ENCODE peak calls at places on chromosome 2, in nine cellular contexts. R is neural progenitor cell, U is GM13976, M is psoas muscle, G is LNCaP clone FGC, F is uterus, T is astrocyte of the spinal cord, C is glutamatergic neuron, I is cardiac muscle cell. O is an unnamed sample.

GRCh38 chr2:100895934-100896685 is 76.2 kb downstream of the NPAS2 start:
- DNase-seq in R (no peak), U (no peak), M (no peak), G (no peak), F (no peak), T (no peak), C (no peak), I (no peak), O (no peak)

GRCh38 chr2:159574246-159574645 is 42.1 kb downstream of the BAZ2B start:
- DNase-seq in R (no peak), U (no peak), M (no peak), G (no peak), F (no peak), T (no peak), C (no peak), I (no peak), O (no peak)

GRCh38 chr2:180222642-180223041 is 215.5 kb upstream of the CWC22 start:
- DNase-seq in R (no peak), U (no peak), M (no peak), G (no peak), F (no peak), T (peak; percentile 55), C (no peak), I (no peak), O (no peak)

GRCh38 chr2:202529389-202529788 is 105.4 kb upstream of the FAM117B start:
- DNase-seq in R (no peak), U (no peak), M (no peak), G (peak; percentile 26), F (no peak), T (peak; percentile 71), C (no peak), I (no peak), O (no peak)

GRCh38 chr2:237057893-237058300 is 27.8 kb upstream of the COPS8 start:
- DNase-seq in R (no peak), U (peak; percentile 63), M (no peak), G (no peak), F (no peak), T (no peak), C (no peak), I (no peak), O (no peak)

GRCh38 chr2:57528499-57528898 is 518.1 kb upstream of the VRK2 start:
- DNase-seq in R (peak; percentile 19), U (no peak), M (no peak), G (no peak), F (no peak), T (no peak), C (no peak), I (no peak), O (no peak)

GRCh38 chr2:114022360-114023085 is 132.6 kb downstream of the ACTR3 start:
- DNase-seq in R (no peak), U (no peak), M (no peak), G (no peak), F (no peak), T (peak; percentile 74), C (no peak), I (no peak), O (no peak)

GRCh38 chr2:120979921-120980320 is 244.3 kb downstream of the GLI2 start:
- DNase-seq in R (no peak), U (no peak), M (no peak), G (no peak), F (no peak), T (no peak), C (no peak), I (no peak), O (no peak)

GRCh38 chr2:16425462-16426336 is 239.9 kb downstream of the CYRIA start:
- DNase-seq in R (no peak), U (no peak), M (no peak), G (peak; percentile 11), F (no peak), T (no peak), C (no peak), I (peak; percentile 88), O (no peak)

GRCh38 chr2:200156140-200156858 is 150.2 kb upstream of the SPATS2L start:
- DNase-seq in R (no peak), U (no peak), M (no peak), G (no peak), F (peak; percentile 36), T (peak; percentile 89), C (no peak), I (no peak), O (no peak)

GRCh38 chr2:225010804-225011203 is 31.5 kb downstream of the DOCK10 start:
- DNase-seq in R (no peak), U (no peak), M (no peak), G (no peak), F (no peak), T (peak; percentile 81), C (no peak), I (no peak), O (no peak)

GRCh38 chr2:37026050-37026449 is 58.1 kb downstream of the HEATR5B start:
- DNase-seq in R (peak; percentile 29), U (no peak), M (no peak), G (no peak), F (no peak), T (no peak), C (no peak), I (no peak), O (no peak)

GRCh38 chr2:42256502-42256901 is 87.3 kb downstream of the EML4 start:
- DNase-seq in R (no peak), U (peak; percentile 37), M (no peak), G (no peak), F (no peak), T (no peak), C (no peak), I (peak; percentile 50), O (no peak)

GRCh38 chr2:45207105-45207504 is 197.9 kb upstream of the SIX2 start:
- DNase-seq in R (no peak), U (no peak), M (no peak), G (no peak), F (no peak), T (no peak), C (no peak), I (no peak), O (no peak)

GRCh38 chr2:180227461-180227860 is 220.4 kb upstream of the CWC22 start:
- DNase-seq in R (no peak), U (no peak), M (no peak), G (no peak), F (no peak), T (no peak), C (no peak), I (no peak), O (no peak)

GRCh38 chr2:46304635-46305034 is 7.4 kb downstream of the EPAS1 start:
- DNase-seq in R (no peak), U (no peak), M (no peak), G (no peak), F (no peak), T (no peak), C (no peak), I (no peak), O (no peak)

GRCh38 chr2:127932199-127932877 is 46.6 kb upstream of the AMMECR1L start:
- DNase-seq in R (no peak), U (no peak), M (no peak), G (peak; percentile 38), F (no peak), T (peak; percentile 34), C (no peak), I (no peak), O (no peak)

GRCh38 chr2:10028988-10029874 is 14.1 kb upstream of the KLF11 start:
- DNase-seq in R (peak; percentile 59), U (peak; percentile 90), M (peak; percentile 55), G (no peak), F (no peak), T (peak; percentile 49), C (no peak), I (peak; percentile 55), O (peak; percentile 38)

GRCh38 chr2:215506604-215506990 is 70.7 kb upstream of the FN1 start:
- DNase-seq in R (no peak), U (no peak), M (no peak), G (no peak), F (no peak), T (no peak), C (no peak), I (no peak), O (no peak)

GRCh38 chr2:112646102-112646719 is 472 bp downstream of the SLC20A1 start:
- DNase-seq in R (peak; percentile 34), U (no peak), M (peak; percentile 66), G (no peak), F (no peak), T (no peak), C (no peak), I (no peak), O (no peak)

GRCh38 chr2:171225302-171225980 is 64.7 kb upstream of the TLK1 start:
- DNase-seq in R (no peak), U (no peak), M (no peak), G (no peak), F (no peak), T (peak; percentile 89), C (no peak), I (no peak), O (no peak)
- TF ChIP-seq CTCF in R (no peak), U (no peak), M (no peak), G (no peak), F (no peak), T (peak; percentile 34), C (no peak), I (peak; percentile 44), O (no peak)

GRCh38 chr2:54260241-54260495 is 4.1 kb upstream of the TSPYL6 start:
- DNase-seq in R (no peak), U (no peak), M (no peak), G (no peak), F (no peak), T (no peak), C (no peak), I (no peak), O (no peak)
- TF ChIP-seq CTCF in R (no peak), U (no peak), M (no peak), G (no peak), F (no peak), T (no peak), C (no peak), I (no peak), O (no peak)

GRCh38 chr2:19746611-19747309 is 155.0 kb downstream of the TTC32 start:
- DNase-seq in R (peak; percentile 72), U (peak; percentile 50), M (no peak), G (no peak), F (no peak), T (peak; percentile 36), C (peak; percentile 73), I (peak; percentile 70), O (peak; percentile 81)
- TF ChIP-seq CTCF in R (peak; percentile 72), U (no peak), M (peak; percentile 33), G (peak; percentile 49), F (no peak), T (peak; percentile 45), C (peak; percentile 14), I (peak; percentile 47), O (peak; percentile 79)

DNA sequence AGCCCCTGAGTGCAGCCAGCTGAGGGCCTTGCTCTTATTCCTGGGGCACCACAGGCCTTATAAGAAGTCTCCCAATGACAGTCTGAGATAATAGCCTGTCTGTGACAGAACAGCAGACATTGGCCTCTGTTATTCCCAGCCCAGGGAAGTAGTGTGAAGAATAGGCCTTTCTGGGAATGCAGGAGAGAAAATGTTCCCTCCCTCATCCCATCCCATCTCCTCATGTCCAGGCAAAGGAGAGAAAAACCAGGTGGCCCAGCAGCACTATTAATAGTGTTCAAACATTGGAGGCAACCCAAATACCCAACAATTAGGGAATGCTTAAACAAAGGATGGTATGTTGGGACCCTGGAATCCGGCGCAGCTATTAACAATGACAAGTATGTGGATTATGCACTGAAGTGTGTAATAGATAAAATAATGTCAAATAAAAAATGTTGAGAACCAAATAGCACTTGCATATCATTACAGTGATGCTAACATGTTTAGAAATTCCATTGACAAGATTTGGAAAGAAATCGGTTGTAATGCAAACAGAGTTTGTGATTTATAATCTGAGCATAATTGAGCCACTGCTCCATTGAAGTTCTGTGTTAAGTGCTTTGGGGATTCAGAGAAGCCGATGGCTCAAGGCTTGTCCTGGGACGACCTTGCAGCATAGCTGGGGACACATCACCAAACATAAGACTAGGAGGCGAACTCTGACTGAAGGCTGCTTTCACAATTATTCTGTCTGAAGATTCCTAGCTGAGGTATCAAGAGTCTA is 69.3 kb downstream of the LBH start:
- DNase-seq in R (peak; percentile 12), U (no peak), M (no peak), G (no peak), F (peak; percentile 34), T (peak; percentile 18), C (no peak), I (peak; percentile 76), O (no peak)
- TF ChIP-seq CTCF in R (no peak), U (no peak), M (no peak), G (no peak), F (no peak), T (no peak), C (no peak), I (no peak), O (no peak)